ENCODE peak calls at places on chromosomes 7 and 10, in four cellular contexts. A is K562, F is GM12878, R is GM12891. G is an unnamed sample.

GRCh38 chr10:11934262-11934661 is 108.3 kb downstream of the UPF2 start:
- DNase-seq in A (no peak), F (no peak), R (no peak), G (no peak)

GRCh38 chr10:71697938-71698709 is 21.5 kb downstream of the C10orf105 start:
- DNase-seq in A (peak), F (peak), R (no peak), G (no peak)

GRCh38 chr10:31059323-31059722 is 27.7 kb upstream of the ZNF438 start:
- DNase-seq in A (no peak), F (no peak), R (no peak), G (no peak)

GRCh38 chr7:27151341-27151944 is 940 bp downstream of the HOXA3 start:
- DNase-seq in A (no peak), F (no peak), R (no peak), G (no peak)

GRCh38 chr7:101901661-101902491 is 84.5 kb downstream of the CUX1 start:
- DNase-seq in A (no peak), F (no peak), R (no peak), G (no peak)

GRCh38 chr7:47190462-47190861 is 391.4 kb downstream of the TNS3 start:
- DNase-seq in A (no peak), F (no peak), R (no peak), G (no peak)

GRCh38 chr7:90192876-90193765 is 18.4 kb upstream of the STEAP2 start:
- DNase-seq in A (no peak), F (no peak), R (no peak), G (no peak)

GRCh38 chr7:74228951-74229900 is 19.4 kb downstream of the LAT2 start:
- DNase-seq in A (no peak), F (no peak), R (no peak), G (no peak)

GRCh38 chr7:158270106-158270775 is 317.4 kb downstream of the PTPRN2 start:
- DNase-seq in A (no peak), F (no peak), R (no peak), G (no peak)

GRCh38 chr10:13792011-13792410 is 205.2 kb downstream of the PRPF18 start:
- DNase-seq in A (no peak), F (no peak), R (no peak), G (no peak)

GRCh38 chr7:55065079-55065478 is 46.3 kb downstream of the EGFR start:
- DNase-seq in A (no peak), F (peak), R (no peak), G (no peak)

GRCh38 chr10:64170791-64171190 is 649.6 kb downstream of the REEP3 start:
- DNase-seq in A (no peak), F (no peak), R (no peak), G (no peak)

GRCh38 chr7:4659551-4660286 is 22.4 kb upstream of the FOXK1 start:
- DNase-seq in A (peak), F (no peak), R (no peak), G (peak)

GRCh38 chr10:118977864-118978263 is 51.6 kb upstream of the NANOS1 start:
- DNase-seq in A (no peak), F (no peak), R (no peak), G (no peak)

GRCh38 chr7:1169409-1170368 is 9.7 kb upstream of the ZFAND2A start:
- DNase-seq in A (peak), F (peak), R (peak), G (peak)

GRCh38 chr7:73612598-73613269 is 11.6 kb downstream of the MLXIPL start:
- DNase-seq in A (peak), F (no peak), R (no peak), G (no peak)

GRCh38 chr7:34155225-34155908 is 250.0 kb downstream of the BMPER start:
- DNase-seq in A (no peak), F (no peak), R (no peak), G (peak)

GRCh38 chr7:116180302-116180701 is 30.0 kb upstream of the TES start:
- DNase-seq in A (peak), F (no peak), R (peak), G (peak)

GRCh38 chr10:78248651-78249464 is 215.2 kb downstream of the RPS24 start:
- DNase-seq in A (no peak), F (no peak), R (no peak), G (no peak)

GRCh38 chr7:117190104-117190503 is 132.8 kb downstream of the WNT2 start:
- DNase-seq in A (no peak), F (no peak), R (no peak), G (no peak)

GRCh38 chr10:124093076-124093773 is at the start of gene CHST15:
- DNase-seq in A (no peak), F (no peak), R (peak), G (no peak)

GRCh38 chr7:102916426-102916825 is 3.6 kb downstream of the LRRC17 start:
- DNase-seq in A (no peak), F (no peak), R (no peak), G (no peak)

GRCh38 chr7:71389976-71390375 is 258.0 kb downstream of the GALNT17 start:
- DNase-seq in A (no peak), F (no peak), R (no peak), G (no peak)

GRCh38 chr7:45469103-45469502 is 105.1 kb upstream of the ADCY1 start:
- DNase-seq in A (no peak), F (no peak), R (no peak), G (no peak)
- TF ChIP-seq SPI1 in A (no peak), F (no peak), R (no peak), G (no peak)

DNA sequence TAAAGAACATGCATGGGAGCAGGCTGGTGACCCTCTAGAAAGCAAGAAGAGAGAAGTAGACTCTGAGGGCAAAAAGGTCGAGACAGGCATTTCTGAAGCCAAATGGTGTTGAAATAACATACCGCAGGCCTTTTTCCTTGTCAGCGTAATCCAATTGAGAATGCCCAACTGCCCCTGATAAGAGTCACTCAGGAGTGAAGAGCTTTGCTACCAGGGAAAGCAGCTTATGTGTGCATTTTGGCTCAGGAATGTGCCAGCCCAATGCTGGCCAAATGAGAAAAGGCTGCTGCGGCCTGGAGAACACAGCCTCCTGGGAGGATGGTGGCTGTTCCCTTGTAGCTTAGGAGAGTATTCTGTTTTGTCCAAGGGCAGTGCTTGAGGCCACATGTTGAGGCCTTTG is 61.4 kb upstream of the NFKB2 start:
- DNase-seq in A (no peak), F (no peak), R (no peak), G (no peak)
- TF ChIP-seq SPI1 in A (no peak), F (no peak), R (no peak), G (no peak)

DNA sequence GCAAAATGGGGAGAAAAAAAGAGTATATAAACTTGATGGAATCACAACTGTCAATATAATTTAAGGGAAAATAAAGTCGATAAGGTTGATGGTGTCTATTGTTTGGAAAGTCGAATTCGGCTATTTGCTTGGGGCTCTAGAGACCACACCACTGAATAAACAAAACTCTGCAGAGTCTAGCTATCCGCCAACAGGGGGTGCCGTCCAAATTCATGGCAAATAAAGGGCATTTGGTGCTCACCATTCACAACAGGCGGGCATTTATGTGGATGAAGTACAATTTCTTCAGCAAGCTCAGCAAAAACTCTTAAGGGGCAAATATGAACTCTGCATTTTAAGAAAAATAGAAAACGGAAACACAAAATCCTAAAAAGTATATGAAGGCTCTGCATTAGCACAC is 23.3 kb downstream of the CD36 start:
- DNase-seq in A (no peak), F (no peak), R (no peak), G (no peak)
- TF ChIP-seq SPI1 in A (no peak), F (no peak), R (no peak), G (no peak)

DNA sequence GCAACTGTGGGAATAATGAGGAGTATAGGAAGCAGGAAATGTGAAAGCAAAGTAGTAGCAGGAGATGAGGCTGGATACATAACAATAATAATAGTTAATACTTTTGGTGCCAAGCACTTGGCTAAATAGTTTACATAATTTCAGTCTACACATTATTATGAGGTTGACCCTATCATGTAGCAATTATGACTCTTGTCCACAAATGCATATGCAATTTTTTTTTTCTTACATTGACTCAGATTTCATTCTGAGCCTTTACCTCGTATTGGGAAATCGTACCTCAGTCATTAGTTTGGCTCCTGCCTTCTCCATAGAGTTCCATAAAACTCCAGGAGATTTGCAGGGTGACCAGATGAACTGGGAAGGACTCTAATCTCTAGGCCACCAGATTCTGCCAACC is 219.9 kb downstream of the SUGCT start:
- DNase-seq in A (no peak), F (no peak), R (no peak), G (no peak)
- TF ChIP-seq SPI1 in A (no peak), F (no peak), R (no peak), G (no peak)

GRCh38 chr7:35909870-35910357 is 109.1 kb downstream of the SEPTIN7 start:
- DNase-seq in A (no peak), F (no peak), R (no peak), G (no peak)

GRCh38 chr7:35906191-35906908 is 105.5 kb downstream of the SEPTIN7 start:
- DNase-seq in A (peak), F (peak), R (peak), G (peak)

GRCh38 chr7:35908305-35909223 is 107.7 kb downstream of the SEPTIN7 start:
- DNase-seq in A (no peak), F (no peak), R (no peak), G (no peak)

DNA sequence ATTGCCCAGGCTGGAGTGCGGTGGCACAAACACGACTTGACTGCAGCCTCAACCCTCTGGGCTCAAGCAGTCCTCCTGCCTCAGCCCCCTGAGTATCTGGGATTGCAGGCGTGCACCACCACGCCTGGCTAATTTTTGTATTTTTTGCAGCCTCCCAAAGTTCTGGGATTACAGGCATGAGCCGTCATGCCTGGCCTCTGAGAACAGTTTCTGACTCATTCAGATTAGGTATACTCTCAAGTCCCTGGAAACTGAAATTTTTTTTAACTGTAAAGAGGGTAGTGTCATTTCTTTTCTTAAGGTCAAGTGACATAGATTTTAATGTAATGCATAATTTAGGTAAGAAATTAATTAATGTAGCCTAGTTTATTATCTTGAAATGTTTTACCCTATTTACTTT is 104.7 kb downstream of the SEPTIN7 start:
- DNase-seq in A (no peak), F (no peak), R (no peak), G (no peak)
- TF ChIP-seq SPI1 in A (no peak), F (no peak), R (no peak), G (no peak)

DNA sequence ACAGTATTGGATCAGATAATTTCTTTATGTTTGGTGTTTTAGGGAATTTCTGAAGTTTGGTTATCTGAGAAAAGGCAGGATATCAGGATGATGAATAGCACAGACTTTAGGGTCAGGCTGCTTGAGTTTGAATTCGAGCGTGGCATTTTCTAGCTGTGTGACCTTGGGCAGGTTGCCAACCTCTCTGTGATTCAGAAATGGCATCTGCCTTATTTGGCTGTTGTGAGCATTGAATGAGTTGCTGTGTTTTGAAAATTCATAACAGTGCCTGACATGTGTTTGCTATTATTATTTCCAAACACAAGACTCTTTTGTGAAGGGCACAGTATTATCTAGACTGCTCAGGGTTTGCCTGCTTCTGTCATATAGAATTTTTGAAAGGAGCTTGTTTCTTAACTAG is 66.9 kb downstream of the NXPH1 start:
- DNase-seq in A (no peak), F (no peak), R (no peak), G (no peak)
- TF ChIP-seq SPI1 in A (no peak), F (no peak), R (no peak), G (no peak)